ENCODE peak calls at places on chromosome 22, in five cellular contexts. V, I, J, P and M are unnamed samples.

GRCh38 chr22:47333625-47334024 is 571.2 kb downstream of the TBC1D22A start:
- DNase-seq in P (no peak), V (peak; percentile 83), J (no peak), I (peak; percentile 53), M (no peak)

GRCh38 chr22:19419464-19420178 is 11.9 kb downstream of the HIRA start:
- DNase-seq in I (no peak), J (peak; percentile 44), P (peak; percentile 27), V (no peak), M (no peak)

GRCh38 chr22:39859903-39860588 is 33.5 kb downstream of the ENTHD1 start:
- DNase-seq in J (no peak), P (no peak), I (no peak), V (no peak), M (no peak)

GRCh38 chr22:22215659-22216449 is 28.7 kb upstream of the VPREB1 start:
- DNase-seq in J (no peak), P (no peak), I (no peak), V (no peak), M (no peak)

GRCh38 chr22:45332001-45332400 is 22.3 kb downstream of the FAM118A start:
- DNase-seq in J (no peak), P (no peak), V (no peak), I (no peak), M (no peak)

GRCh38 chr22:46791201-46791731 is 28.8 kb downstream of the TBC1D22A start:
- DNase-seq in J (no peak), P (peak; percentile 71), V (peak; percentile 60), I (no peak), M (no peak)

GRCh38 chr22:29306830-29307657 is 594 bp downstream of the GAS2L1 start:
- DNase-seq in J (peak; percentile 37), V (peak; percentile 92), I (peak; percentile 84), P (peak; percentile 16), M (peak; percentile 61)

GRCh38 chr22:39383841-39384625 is 15.5 kb upstream of the TAB1 start:
- DNase-seq in I (no peak), P (no peak), V (peak; percentile 64), J (no peak), M (no peak)

GRCh38 chr22:21989049-21989448 is 6.5 kb upstream of the TOP3B start:
- DNase-seq in I (no peak), P (no peak), V (no peak), J (no peak), M (no peak)

GRCh38 chr22:37742374-37743092 is 45.7 kb downstream of the TRIOBP start:
- DNase-seq in V (peak; percentile 94), I (peak; percentile 67), P (no peak), J (no peak), M (no peak)

GRCh38 chr22:45991108-45991507 is 14.1 kb upstream of the WNT7B start:
- DNase-seq in V (no peak), J (no peak), P (no peak), I (no peak), M (no peak)

GRCh38 chr22:36359172-36359973 is 28.4 kb downstream of the MYH9 start:
- DNase-seq in V (no peak), P (no peak), J (peak; percentile 57), I (no peak), M (no peak)

GRCh38 chr22:22465782-22466181 is 42.8 kb downstream of the ZNF280B start:
- DNase-seq in V (peak; percentile 12), P (no peak), J (no peak), I (no peak), M (no peak)

GRCh38 chr22:37338539-37339246 is 56.4 kb downstream of the CYTH4 start:
- DNase-seq in J (no peak), I (no peak), V (no peak), P (no peak), M (no peak)

GRCh38 chr22:45934659-45935341 is 42.2 kb downstream of the WNT7B start:
- DNase-seq in V (peak; percentile 81), J (no peak), I (peak; percentile 73), P (no peak), M (peak; percentile 30)

GRCh38 chr22:44582016-44582415 is 84.0 kb upstream of the RTL6 start:
- DNase-seq in J (no peak), P (no peak), V (no peak), I (no peak), M (no peak)

GRCh38 chr22:21101877-21102638 is 56.3 kb downstream of the LRRC74B start:
- DNase-seq in V (no peak), P (no peak), J (no peak), I (no peak), M (no peak)

GRCh38 chr22:27740192-27740748 is 61.3 kb downstream of the MN1 start:
- DNase-seq in P (no peak), I (no peak), J (no peak), V (no peak), M (no peak)

GRCh38 chr22:27463121-27463520 is 338.4 kb downstream of the MN1 start:
- DNase-seq in I (no peak), V (peak; percentile 66), P (no peak), J (no peak), M (no peak)

GRCh38 chr22:33006220-33006954 is 51.8 kb downstream of the SYN3 start:
- DNase-seq in V (no peak), J (no peak), I (no peak), P (no peak), M (no peak)

GRCh38 chr22:18035740-18036139 is 11.4 kb upstream of the MICAL3 start:
- DNase-seq in I (peak; percentile 53), P (no peak), V (peak; percentile 36), J (no peak), M (peak; percentile 33)

GRCh38 chr22:37195921-37196320 is 7.9 kb upstream of the C1QTNF6 start:
- DNase-seq in P (no peak), I (no peak), V (no peak), J (no peak), M (no peak)